ENCODE peak calls at places on chromosome 15, in five cellular contexts. Y is breast epithelium, V is stomach, A is Panc1, O is esophagus muscularis mucosa. D is an unnamed sample.

GRCh38 chr15:23038741-23039150 is 623 bp downstream of the TUBGCP5 start:
- DNase-seq in O (no peak), A (no peak), Y (no peak), V (no peak), D (no peak)

GRCh38 chr15:25616471-25616870 is 177.6 kb upstream of the UBE3A start:
- DNase-seq in Y (no peak), O (no peak), A (no peak), V (no peak), D (no peak)

GRCh38 chr15:73700041-73700842 is 16.1 kb downstream of the CD276 start:
- DNase-seq in O (no peak), Y (peak; percentile 66), V (peak; percentile 85), A (peak; percentile 56), D (peak; percentile 48)

GRCh38 chr15:52799145-52799811 is 9.1 kb upstream of the ONECUT1 start:
- DNase-seq in Y (no peak), A (no peak), O (no peak), V (no peak), D (no peak)

GRCh38 chr15:74630284-74631086 is 14.8 kb downstream of the CLK3 start:
- DNase-seq in V (no peak), A (no peak), O (no peak), Y (no peak), D (no peak)

GRCh38 chr15:83322061-83322460 is 37.6 kb upstream of the BNC1 start:
- DNase-seq in Y (no peak), O (peak; percentile 31), V (no peak), A (no peak), D (no peak)

GRCh38 chr15:100879461-100880138 is at the start of gene ALDH1A3:
- DNase-seq in A (no peak), Y (no peak), O (no peak), V (no peak), D (no peak)

GRCh38 chr15:81301815-81302399 is 22.0 kb downstream of the STARD5 start:
- DNase-seq in V (peak; percentile 44), A (no peak), Y (no peak), O (no peak), D (no peak)

GRCh38 chr15:100787567-100787941 is 92.1 kb upstream of the ALDH1A3 start:
- DNase-seq in O (peak; percentile 60), A (no peak), Y (peak; percentile 9), V (no peak), D (no peak)

GRCh38 chr15:63909819-63910437 is 76.2 kb upstream of the HERC1 start:
- DNase-seq in A (no peak), O (no peak), V (no peak), Y (no peak), D (no peak)

GRCh38 chr15:29140475-29141172 is 129.0 kb downstream of the NSMCE3 start:
- DNase-seq in V (peak; percentile 11), A (no peak), Y (no peak), O (no peak), D (no peak)

GRCh38 chr15:80787238-80787805 is 8.2 kb downstream of the CEMIP start:
- DNase-seq in A (no peak), V (no peak), Y (no peak), O (no peak), D (no peak)

GRCh38 chr15:80367094-80367493 is 37.1 kb upstream of the ARNT2 start:
- DNase-seq in O (no peak), V (no peak), A (no peak), Y (no peak), D (no peak)

GRCh38 chr15:80183886-80184285 is 31.1 kb downstream of the FAH start:
- DNase-seq in A (no peak), Y (no peak), O (no peak), V (no peak), D (no peak)

GRCh38 chr15:44584162-44584749 is 47.3 kb downstream of the EIF3J start:
- DNase-seq in Y (no peak), O (no peak), A (peak; percentile 36), V (peak; percentile 64), D (no peak)

GRCh38 chr15:69973102-69973714 is 124.5 kb downstream of the TLE3 start:
- DNase-seq in A (no peak), V (no peak), O (no peak), Y (no peak), D (no peak)

GRCh38 chr15:97168704-97169475 is 791.6 kb upstream of the ARRDC4 start:
- DNase-seq in Y (no peak), O (no peak), A (no peak), V (no peak), D (no peak)

GRCh38 chr15:84654689-84655453 is 788 bp upstream of the WDR73 start:
- DNase-seq in Y (peak; percentile 68), A (peak; percentile 67), O (no peak), V (peak; percentile 86), D (peak; percentile 34)

GRCh38 chr15:56042982-56043980 is 49.9 kb upstream of the NEDD4 start:
- DNase-seq in A (no peak), O (no peak), V (no peak), Y (no peak), D (no peak)

GRCh38 chr15:43095708-43096347 is 10.0 kb downstream of the UBR1 start:
- DNase-seq in V (no peak), O (no peak), Y (no peak), A (no peak), D (no peak)

GRCh38 chr15:43930079-43930478 is 103.3 kb downstream of the WDR76 start:
- DNase-seq in Y (no peak), O (no peak), A (no peak), V (no peak), D (peak; percentile 37)

GRCh38 chr15:32834156-32834555 is 116.4 kb downstream of the GREM1 start:
- DNase-seq in A (no peak), O (no peak), Y (no peak), V (no peak), D (no peak)

GRCh38 chr15:27843146-27843545 is 256.0 kb downstream of the OCA2 start:
- DNase-seq in A (no peak), Y (no peak), V (no peak), O (peak; percentile 57), D (no peak)

GRCh38 chr15:58346361-58346760 is 85.4 kb upstream of the LIPC start:
- DNase-seq in A (no peak), V (no peak), O (peak; percentile 62), Y (no peak), D (no peak)

GRCh38 chr15:83911345-83911744 is 257.4 kb downstream of the ADAMTSL3 start:
- DNase-seq in Y (no peak), A (no peak), O (no peak), V (no peak), D (no peak)

GRCh38 chr15:60183366-60183765 is 179.3 kb downstream of the FOXB1 start:
- DNase-seq in O (no peak), A (no peak), Y (no peak), V (no peak), D (no peak)

GRCh38 chr15:29849716-29850115 is 27.4 kb upstream of the TJP1 start:
- DNase-seq in V (no peak), O (no peak), A (no peak), Y (no peak), D (no peak)

GRCh38 chr15:49718846-49719245 is 98.0 kb downstream of the DTWD1 start:
- DNase-seq in O (no peak), V (no peak), A (no peak), Y (no peak), D (no peak)

GRCh38 chr15:79615754-79616153 is 183.6 kb downstream of the MINAR1 start:
- DNase-seq in V (no peak), Y (no peak), A (no peak), O (peak; percentile 86), D (no peak)

GRCh38 chr15:69854521-69855171 is 243.1 kb downstream of the TLE3 start:
- DNase-seq in O (no peak), V (no peak), Y (no peak), A (no peak), D (no peak)

GRCh38 chr15:83320831-83321230 is 36.4 kb upstream of the BNC1 start:
- DNase-seq in A (no peak), O (peak; percentile 47), V (no peak), Y (no peak), D (no peak)

GRCh38 chr15:30901889-30902288 is 1.8 kb upstream of the FAN1 start:
- DNase-seq in A (no peak), V (no peak), O (no peak), Y (no peak), D (no peak)

GRCh38 chr15:30906366-30906765 is 2.7 kb downstream of the FAN1 start:
- DNase-seq in Y (peak; percentile 52), V (no peak), A (no peak), O (no peak), D (no peak)

GRCh38 chr15:30903497-30904187 is at the start of gene FAN1:
- DNase-seq in Y (peak; percentile 77), A (peak; percentile 61), O (peak; percentile 95), V (peak; percentile 92), D (peak; percentile 58)

GRCh38 chr15:30904812-30905211 is 1.1 kb downstream of the FAN1 start:
- DNase-seq in V (no peak), O (no peak), A (no peak), Y (no peak), D (no peak)

GRCh38 chr15:30905821-30906220 is 2.1 kb downstream of the FAN1 start:
- DNase-seq in O (peak; percentile 17), A (no peak), Y (no peak), V (no peak), D (no peak)
- TF ChIP-seq POLR2AphosphoS5 in O (no peak), A (no peak), Y (no peak), V (no peak), D (no peak)

GRCh38 chr15:66743204-66743603 is 41.2 kb downstream of the SMAD6 start:
- DNase-seq in V (no peak), A (no peak), O (no peak), Y (no peak), D (no peak)

GRCh38 chr15:66743703-66744536 is 41.9 kb downstream of the SMAD6 start:
- DNase-seq in Y (no peak), O (no peak), V (peak; percentile 59), A (no peak), D (no peak)

GRCh38 chr15:66740802-66741201 is 38.8 kb downstream of the SMAD6 start:
- DNase-seq in O (no peak), Y (no peak), A (no peak), V (no peak), D (no peak)

GRCh38 chr15:66741646-66742045 is 39.6 kb downstream of the SMAD6 start:
- DNase-seq in O (no peak), V (no peak), A (no peak), Y (no peak), D (no peak)

GRCh38 chr15:66742286-66742685 is 40.2 kb downstream of the SMAD6 start:
- DNase-seq in Y (no peak), A (no peak), V (no peak), O (no peak), D (no peak)
- H3K36me3 ChIP-seq in Y (no peaks in the 10 kb centered on the region), A (no peaks in the 10 kb centered on the region), V (no peaks in the 10 kb centered on the region), O (no peaks in the 10 kb centered on the region), D (no peaks in the 10 kb centered on the region)

GRCh38 chr15:67968564-67969440 is 85.3 kb upstream of the PIAS1 start:
- DNase-seq in O (no peak), Y (no peak), A (no peak), V (no peak), D (no peak)
- H3K4me3 ChIP-seq in O (peak overlapping the region; percentile 52), Y (no peak overlapping the region), A (peak overlapping the region; percentile 17), V (peak overlapping the region; percentile 38), D (peak overlapping the region; percentile 67)

DNA sequence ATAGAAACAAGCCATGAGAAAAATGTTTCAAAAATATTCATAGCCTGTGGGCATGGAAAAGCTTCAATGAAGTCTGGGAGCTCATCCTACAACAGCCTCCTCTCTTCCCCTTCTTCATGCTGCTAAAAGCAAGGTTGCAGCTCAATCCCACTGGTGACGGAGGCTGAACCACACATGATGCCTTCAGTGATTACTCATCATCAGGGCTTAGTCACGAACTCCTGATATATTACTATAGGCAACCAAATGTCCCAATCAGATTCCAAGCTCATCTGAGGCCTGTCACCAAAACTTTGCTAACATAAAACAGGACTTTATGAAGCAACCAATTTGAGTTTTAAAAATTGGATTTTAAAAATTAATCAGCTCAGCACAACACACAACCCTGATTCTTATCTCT is 24.0 kb upstream of the SLC24A5 start:
- DNase-seq in Y (no peak), O (peak; percentile 39), A (no peak), V (no peak), D (no peak)
- TF ChIP-seq POLR2AphosphoS5 in Y (no peak), O (no peak), A (no peak), V (no peak), D (no peak)